ENCODE peak calls at places on chromosomes 6 and 20, in four cellular contexts. T, U, V and L are unnamed samples.

GRCh38 chr20:58883243-58883691 is 30.8 kb downstream of the GNAS start:
- DNase-seq in T (no peak), U (no peak), V (no peak), L (no peak)

GRCh38 chr20:20364016-20364746 is 3.7 kb upstream of the INSM1 start:
- DNase-seq in T (no peak), U (no peak), V (no peak), L (peak; percentile 35)

GRCh38 chr6:75353644-75354043 is 69.1 kb upstream of the TMEM30A start:
- DNase-seq in T (no peak), U (no peak), V (no peak), L (no peak)

GRCh38 chr6:24861934-24862333 is 63.2 kb upstream of the ARMH2 start:
- DNase-seq in T (no peak), U (no peak), V (no peak), L (no peak)

GRCh38 chr6:170051229-170052172 is 239.4 kb downstream of the DLL1 start:
- DNase-seq in T (peak; percentile 57), U (no peak), V (no peak), L (no peak)

GRCh38 chr20:51211191-51211590 is 188.3 kb upstream of the KCNG1 start:
- DNase-seq in T (no peak), U (no peak), V (no peak), L (no peak)

GRCh38 chr6:144646066-144646800 is 361.1 kb downstream of the UTRN start:
- DNase-seq in T (no peak), U (no peak), V (peak; percentile 34), L (no peak)

GRCh38 chr20:53599378-53599777 is 5.7 kb upstream of the ZNF217 start:
- DNase-seq in T (no peak), U (no peak), V (no peak), L (no peak)

GRCh38 chr6:195861-196360 is 96.4 kb upstream of the DUSP22 start:
- DNase-seq in T (no peak), U (no peak), V (peak; percentile 22), L (no peak)

GRCh38 chr6:145929037-145929633 is 35.0 kb downstream of the SHPRH start:
- DNase-seq in T (no peak), U (no peak), V (peak; percentile 60), L (peak; percentile 61)

GRCh38 chr6:49121970-49122369 is 341.1 kb downstream of the MMUT start:
- DNase-seq in T (no peak), U (no peak), V (no peak), L (no peak)

GRCh38 chr6:37456126-37456525 is 23.1 kb downstream of the CMTR1 start:
- DNase-seq in T (no peak), U (no peak), V (peak; percentile 88), L (no peak)

GRCh38 chr6:151060742-151061100 is 179.0 kb upstream of the AKAP12 start:
- DNase-seq in T (no peak), U (no peak), V (no peak), L (no peak)

GRCh38 chr6:41049955-41050354 is 3.0 kb upstream of the APOBEC2 start:
- DNase-seq in T (no peak), U (no peak), V (no peak), L (no peak)

GRCh38 chr6:41051873-41052272 is 1.1 kb upstream of the APOBEC2 start:
- DNase-seq in T (no peak), U (no peak), V (no peak), L (peak; percentile 49)

GRCh38 chr6:41055149-41055548 is 2.1 kb downstream of the APOBEC2 start:
- DNase-seq in T (no peak), U (no peak), V (peak; percentile 6), L (no peak)

GRCh38 chr6:41049548-41049947 is 3.5 kb upstream of the APOBEC2 start:
- DNase-seq in T (no peak), U (no peak), V (no peak), L (no peak)

DNA sequence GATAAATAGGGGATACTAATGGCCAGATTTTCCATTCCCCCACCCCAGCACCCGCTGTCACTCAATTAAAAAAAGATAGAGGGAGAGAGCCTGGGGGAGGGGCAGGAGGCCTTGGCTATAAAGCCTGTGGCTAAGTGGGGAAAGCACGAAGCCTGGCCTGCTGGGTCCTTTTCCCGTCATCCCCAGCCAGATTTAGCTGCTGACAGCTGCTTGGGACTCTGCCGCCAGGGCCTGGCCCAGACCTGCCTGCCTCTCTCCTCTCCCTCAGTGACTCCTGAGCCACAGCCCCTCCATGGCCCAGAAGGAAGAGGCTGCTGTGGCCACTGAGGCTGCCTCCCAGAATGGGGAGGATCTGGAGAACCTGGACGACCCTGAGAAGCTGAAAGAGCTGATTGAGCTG is at the start of gene APOBEC2:
- DNase-seq in T (no peak), U (peak; percentile 74), V (no peak), L (no peak)
- H3K4me1 ChIP-seq in T (no peaks in the 10 kb centered on the region), U (peaks cover 18% of the 10 kb centered on the region), V (peaks cover 5% of the 10 kb centered on the region), L (peaks cover 4% of the 10 kb centered on the region)

DNA sequence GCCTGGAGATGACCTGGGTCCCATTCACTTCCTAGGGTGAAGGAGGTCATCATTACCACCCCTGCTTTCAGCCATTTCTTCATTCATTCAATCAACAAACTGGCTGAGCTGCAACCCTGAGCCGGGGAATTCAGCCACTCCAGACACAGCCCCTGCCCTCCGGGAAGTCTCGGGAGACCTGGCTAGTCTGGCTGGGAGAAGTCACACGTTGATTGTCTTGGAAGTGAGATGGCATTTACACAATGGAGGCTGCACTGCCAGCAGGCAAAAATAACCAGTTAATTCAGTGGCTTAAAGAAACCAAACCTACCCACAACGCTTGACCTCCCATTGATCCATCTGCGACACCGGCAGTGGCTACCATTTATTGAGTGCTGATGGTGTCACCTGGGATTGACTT is 2.0 kb upstream of the PMEPA1 start:
- DNase-seq in T (no peak), U (no peak), V (no peak), L (no peak)
- TF ChIP-seq CTCF in T (no peak), U (no peak), V (no peak), L (no peak)

GRCh38 chr6:2583459-2583858 is 167.3 kb downstream of the MYLK4 start:
- DNase-seq in T (no peak), U (no peak), V (no peak), L (no peak)
- H3K4me1 ChIP-seq in T (no peaks in the 10 kb centered on the region), U (no peaks in the 10 kb centered on the region), V (peaks cover 10% of the 10 kb centered on the region), L (no peaks in the 10 kb centered on the region)

GRCh38 chr20:7858851-7859250 is 81.4 kb downstream of the HAO1 start:
- DNase-seq in T (no peak), U (no peak), V (no peak), L (no peak)

GRCh38 chr20:7856756-7857155 is 83.5 kb downstream of the HAO1 start:
- DNase-seq in T (no peak), U (no peak), V (peak; percentile 69), L (peak; percentile 67)

GRCh38 chr20:7853493-7853892 is 86.8 kb downstream of the HAO1 start:
- DNase-seq in T (no peak), U (no peak), V (no peak), L (no peak)

GRCh38 chr20:7855545-7855944 is 84.7 kb downstream of the HAO1 start:
- DNase-seq in T (no peak), U (no peak), V (no peak), L (no peak)

GRCh38 chr20:7859371-7859802 is 80.9 kb downstream of the HAO1 start:
- DNase-seq in T (no peak), U (peak; percentile 9), V (peak; percentile 70), L (peak; percentile 60)
- TF ChIP-seq CTCF in T (peak; percentile 54), U (peak; percentile 23), V (peak; percentile 90), L (peak; percentile 77)

GRCh38 chr6:1855890-1856289 is 246.2 kb downstream of the FOXC1 start:
- DNase-seq in T (no peak), U (no peak), V (no peak), L (no peak)
- H3K4me1 ChIP-seq in T (no peaks in the 10 kb centered on the region), U (no peaks in the 10 kb centered on the region), V (peaks cover 2% of the 10 kb centered on the region), L (peaks cover 20% of the 10 kb centered on the region)

GRCh38 chr20:63555661-63556381 is 1.9 kb downstream of the FNDC11 start:
- DNase-seq in T (no peak), U (no peak), V (no peak), L (no peak)

GRCh38 chr20:63553933-63554290 is at the start of gene FNDC11:
- DNase-seq in T (peak; percentile 78), U (no peak), V (no peak), L (peak; percentile 48)

GRCh38 chr20:63552481-63553249 is 1.3 kb upstream of the FNDC11 start:
- DNase-seq in T (no peak), U (no peak), V (no peak), L (no peak)

GRCh38 chr20:63553251-63553932 is 567 bp upstream of the FNDC11 start:
- DNase-seq in T (peak; percentile 87), U (peak; percentile 53), V (peak; percentile 83), L (peak; percentile 86)

DNA sequence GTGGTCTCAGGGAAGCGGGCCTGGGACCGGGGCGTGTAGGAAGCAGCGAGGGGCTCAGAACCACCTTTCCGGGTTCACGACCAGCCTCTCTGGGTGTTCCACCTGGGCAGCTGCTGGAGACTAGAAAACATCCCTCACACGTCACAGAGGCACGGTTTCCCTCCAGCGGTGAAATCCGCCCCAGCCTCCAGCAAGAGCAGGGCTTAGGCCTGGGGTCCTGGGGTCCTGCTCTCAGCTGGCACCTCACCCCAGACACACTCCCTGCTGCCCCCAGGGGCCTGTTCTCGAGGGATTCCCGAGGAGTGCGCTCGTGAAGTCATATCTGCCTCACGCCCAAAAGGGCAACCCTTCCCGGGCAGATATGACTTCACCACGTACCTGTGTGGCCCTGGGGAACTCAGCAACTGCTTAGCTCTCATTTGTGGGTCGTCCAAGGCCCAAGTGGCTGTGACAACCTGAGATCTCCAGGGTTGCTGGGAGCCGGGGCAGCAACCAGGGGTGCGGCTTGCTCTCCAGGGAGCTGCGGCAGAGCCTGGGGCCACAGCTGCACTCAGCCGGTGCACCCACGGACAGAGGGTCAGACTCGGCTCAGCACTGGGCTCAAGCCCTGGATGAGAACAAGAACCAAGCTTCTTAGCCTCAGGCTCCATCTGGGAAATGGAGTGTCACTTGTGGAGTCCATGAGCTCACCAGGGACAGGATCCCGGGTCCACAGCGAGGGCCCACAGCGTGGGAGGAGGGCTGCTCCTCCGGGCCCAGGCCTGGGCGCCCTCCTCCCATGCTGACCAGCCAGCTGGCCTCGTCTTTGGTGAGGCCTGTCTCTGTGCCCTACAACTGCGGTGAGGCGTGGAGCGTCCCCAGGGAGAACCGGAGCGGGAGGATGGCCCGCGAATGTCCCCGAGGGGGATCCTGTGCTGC is 661 bp downstream of the FNDC11 start:
- DNase-seq in T (no peak), U (no peak), V (no peak), L (no peak)
- TF ChIP-seq CTCF in T (no peak), U (no peak), V (no peak), L (no peak)

GRCh38 chr6:12340488-12340818 is 50.3 kb downstream of the EDN1 start:
- DNase-seq in T (no peak), U (no peak), V (no peak), L (no peak)
- H3K4me1 ChIP-seq in T (peaks cover 4% of the 10 kb centered on the region), U (peaks cover 52% of the 10 kb centered on the region), V (peaks cover 7% of the 10 kb centered on the region), L (no peaks in the 10 kb centered on the region)

DNA sequence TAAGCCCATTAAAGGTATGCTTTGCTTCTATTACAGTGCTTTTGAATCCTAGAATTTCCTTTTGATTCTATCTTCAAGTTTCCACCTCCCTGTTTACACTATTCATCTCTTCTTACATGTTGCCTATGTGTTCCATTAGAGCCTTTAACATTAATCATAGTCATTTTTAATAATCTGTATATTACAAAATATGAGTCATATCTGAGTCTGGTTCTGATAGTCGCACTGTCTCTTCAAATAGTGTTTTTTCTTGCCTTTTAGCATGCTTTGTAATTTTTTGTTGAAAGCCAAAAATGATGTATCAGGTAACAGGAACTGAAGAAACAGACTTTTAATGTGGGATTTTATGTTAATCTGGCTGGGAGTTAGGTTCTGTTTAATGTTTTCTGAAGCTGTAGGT is 68.4 kb downstream of the DNAAF9 start:
- DNase-seq in T (no peak), U (no peak), V (peak; percentile 12), L (no peak)
- TF ChIP-seq CTCF in T (no peak), U (no peak), V (no peak), L (no peak)